ENCODE peak calls at places on chromosomes 1 and 21, in eight cellular contexts. One of them, this sample, is unnamed.

GRCh38 chr1:243483084-243483845 is 227.4 kb downstream of the SDCCAG8 start:
- DNase-seq in suprapubic skin: no peak
- DNase-seq in esophagus muscularis mucosa: no peak
- DNase-seq in transverse colon: no peak
- DNase-seq in K562: no peak
- DNase-seq in sigmoid colon: peak
- DNase-seq in SK-N-SH: peak
- DNase-seq in HepG2: no peak
- DNase-seq in this sample: no peak

GRCh38 chr1:8468751-8469150 is 150.8 kb downstream of the SLC45A1 start:
- DNase-seq in HepG2: peak
- DNase-seq in K562: no peak
- DNase-seq in SK-N-SH: no peak
- DNase-seq in transverse colon: no peak
- DNase-seq in suprapubic skin: no peak
- DNase-seq in sigmoid colon: no peak
- DNase-seq in esophagus muscularis mucosa: no peak
- DNase-seq in this sample: no peak

GRCh38 chr1:76124196-76124595 is 49.6 kb downstream of the ST6GALNAC3 start:
- DNase-seq in transverse colon: no peak
- DNase-seq in esophagus muscularis mucosa: no peak
- DNase-seq in SK-N-SH: no peak
- DNase-seq in K562: no peak
- DNase-seq in HepG2: no peak
- DNase-seq in sigmoid colon: no peak
- DNase-seq in suprapubic skin: no peak
- DNase-seq in this sample: no peak

GRCh38 chr1:184283999-184284398 is 102.8 kb upstream of the C1orf21 start:
- DNase-seq in suprapubic skin: no peak
- DNase-seq in K562: no peak
- DNase-seq in sigmoid colon: peak
- DNase-seq in SK-N-SH: no peak
- DNase-seq in transverse colon: peak
- DNase-seq in esophagus muscularis mucosa: no peak
- DNase-seq in HepG2: no peak
- DNase-seq in this sample: no peak

GRCh38 chr1:226676381-226676780 is 62.7 kb downstream of the ITPKB start:
- DNase-seq in sigmoid colon: peak
- DNase-seq in suprapubic skin: no peak
- DNase-seq in SK-N-SH: no peak
- DNase-seq in transverse colon: no peak
- DNase-seq in esophagus muscularis mucosa: no peak
- DNase-seq in HepG2: no peak
- DNase-seq in K562: no peak
- DNase-seq in this sample: no peak

GRCh38 chr1:56426587-56426986 is 152.8 kb downstream of the PLPP3 start:
- DNase-seq in transverse colon: no peak
- DNase-seq in K562: no peak
- DNase-seq in HepG2: no peak
- DNase-seq in suprapubic skin: no peak
- DNase-seq in SK-N-SH: no peak
- DNase-seq in esophagus muscularis mucosa: no peak
- DNase-seq in sigmoid colon: no peak
- DNase-seq in this sample: no peak

GRCh38 chr21:28788030-28788429 is 204.6 kb downstream of the LTN1 start:
- DNase-seq in sigmoid colon: no peak
- DNase-seq in SK-N-SH: no peak
- DNase-seq in K562: no peak
- DNase-seq in esophagus muscularis mucosa: no peak
- DNase-seq in HepG2: no peak
- DNase-seq in suprapubic skin: no peak
- DNase-seq in transverse colon: no peak
- DNase-seq in this sample: no peak

GRCh38 chr1:65068202-65069011 is 79.6 kb upstream of the AK4 start:
- DNase-seq in esophagus muscularis mucosa: no peak
- DNase-seq in transverse colon: peak
- DNase-seq in suprapubic skin: no peak
- DNase-seq in SK-N-SH: peak
- DNase-seq in HepG2: no peak
- DNase-seq in K562: peak
- DNase-seq in sigmoid colon: no peak
- DNase-seq in this sample: no peak

GRCh38 chr1:40312238-40313205 is 4.6 kb downstream of the COL9A2 start:
- DNase-seq in K562: no peak
- DNase-seq in esophagus muscularis mucosa: no peak
- DNase-seq in suprapubic skin: peak
- DNase-seq in SK-N-SH: no peak
- DNase-seq in sigmoid colon: no peak
- DNase-seq in HepG2: peak
- DNase-seq in transverse colon: peak
- DNase-seq in this sample: peak

GRCh38 chr1:8664887-8665286 is 152.6 kb downstream of the RERE start:
- DNase-seq in esophagus muscularis mucosa: no peak
- DNase-seq in sigmoid colon: no peak
- DNase-seq in transverse colon: no peak
- DNase-seq in HepG2: no peak
- DNase-seq in K562: no peak
- DNase-seq in suprapubic skin: no peak
- DNase-seq in SK-N-SH: no peak
- DNase-seq in this sample: no peak

GRCh38 chr1:74587888-74588287 is 75.5 kb upstream of the LRRC53 start:
- DNase-seq in K562: no peak
- DNase-seq in SK-N-SH: no peak
- DNase-seq in suprapubic skin: no peak
- DNase-seq in esophagus muscularis mucosa: no peak
- DNase-seq in transverse colon: no peak
- DNase-seq in HepG2: no peak
- DNase-seq in sigmoid colon: no peak
- DNase-seq in this sample: no peak

GRCh38 chr1:22846453-22846852 is 126.2 kb downstream of the LACTBL1 start:
- DNase-seq in suprapubic skin: no peak
- DNase-seq in esophagus muscularis mucosa: no peak
- DNase-seq in SK-N-SH: no peak
- DNase-seq in HepG2: no peak
- DNase-seq in sigmoid colon: no peak
- DNase-seq in transverse colon: no peak
- DNase-seq in K562: no peak
- DNase-seq in this sample: no peak

GRCh38 chr1:165053273-165053835 is 303.2 kb downstream of the LMX1A start:
- DNase-seq in sigmoid colon: no peak
- DNase-seq in esophagus muscularis mucosa: no peak
- DNase-seq in transverse colon: no peak
- DNase-seq in K562: no peak
- DNase-seq in SK-N-SH: no peak
- DNase-seq in suprapubic skin: no peak
- DNase-seq in HepG2: no peak
- DNase-seq in this sample: no peak

GRCh38 chr1:47672622-47673021 is 234.8 kb downstream of the FOXD2 start:
- DNase-seq in esophagus muscularis mucosa: no peak
- DNase-seq in sigmoid colon: no peak
- DNase-seq in K562: no peak
- DNase-seq in transverse colon: no peak
- DNase-seq in HepG2: no peak
- DNase-seq in SK-N-SH: no peak
- DNase-seq in suprapubic skin: no peak
- DNase-seq in this sample: no peak
- H3K4me3 ChIP-seq in esophagus muscularis mucosa: no peak
- H3K4me3 ChIP-seq in sigmoid colon: no peak
- H3K4me3 ChIP-seq in K562: no peak
- H3K4me3 ChIP-seq in transverse colon: no peak
- H3K4me3 ChIP-seq in HepG2: no peak
- H3K4me3 ChIP-seq in SK-N-SH: no peak
- H3K4me3 ChIP-seq in suprapubic skin: no peak
- H3K4me3 ChIP-seq in this sample: no peak

GRCh38 chr1:152505083-152505482 is 5.5 kb upstream of the LCE5A start:
- DNase-seq in sigmoid colon: no peak
- DNase-seq in SK-N-SH: no peak
- DNase-seq in transverse colon: no peak
- DNase-seq in HepG2: no peak
- DNase-seq in K562: no peak
- DNase-seq in suprapubic skin: no peak
- DNase-seq in esophagus muscularis mucosa: peak
- DNase-seq in this sample: no peak

GRCh38 chr1:152497273-152497672 is 13.3 kb upstream of the LCE5A start:
- DNase-seq in esophagus muscularis mucosa: no peak
- DNase-seq in K562: peak
- DNase-seq in HepG2: peak
- DNase-seq in sigmoid colon: no peak
- DNase-seq in SK-N-SH: no peak
- DNase-seq in transverse colon: no peak
- DNase-seq in suprapubic skin: no peak
- DNase-seq in this sample: no peak

GRCh38 chr1:152502496-152503180 is 8.0 kb upstream of the LCE5A start:
- DNase-seq in suprapubic skin: no peak
- DNase-seq in sigmoid colon: no peak
- DNase-seq in SK-N-SH: no peak
- DNase-seq in transverse colon: no peak
- DNase-seq in esophagus muscularis mucosa: peak
- DNase-seq in HepG2: no peak
- DNase-seq in K562: no peak
- DNase-seq in this sample: no peak

GRCh38 chr1:152506899-152507498 is 3.6 kb upstream of the LCE5A start:
- DNase-seq in suprapubic skin: no peak
- DNase-seq in SK-N-SH: no peak
- DNase-seq in sigmoid colon: no peak
- DNase-seq in esophagus muscularis mucosa: peak
- DNase-seq in transverse colon: no peak
- DNase-seq in HepG2: no peak
- DNase-seq in K562: no peak
- DNase-seq in this sample: no peak

DNA sequence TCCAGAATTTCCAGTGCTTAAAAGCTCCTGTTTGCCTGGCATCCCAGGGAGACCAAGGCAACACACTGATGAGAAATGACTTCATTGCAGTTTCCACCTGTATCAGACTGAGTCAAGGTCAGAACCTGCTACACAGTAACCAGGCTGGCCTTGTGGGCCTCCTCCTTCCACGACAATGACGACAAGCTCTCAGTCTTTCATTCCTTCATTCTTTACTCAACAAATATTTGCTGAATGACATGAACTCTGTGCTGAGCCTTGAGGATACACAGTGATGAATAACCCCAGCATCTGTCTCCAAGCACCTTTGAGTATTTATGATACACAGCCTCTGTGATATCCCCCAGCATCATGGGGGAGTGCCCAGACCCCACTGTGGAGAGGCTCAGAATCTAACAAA is 8.9 kb upstream of the LCE5A start:
- DNase-seq in sigmoid colon: no peak
- DNase-seq in esophagus muscularis mucosa: no peak
- DNase-seq in SK-N-SH: no peak
- DNase-seq in HepG2: peak
- DNase-seq in transverse colon: no peak
- DNase-seq in suprapubic skin: no peak
- DNase-seq in K562: no peak
- DNase-seq in this sample: no peak
- TF ChIP-seq EP300 in sigmoid colon: no peak
- TF ChIP-seq EP300 in esophagus muscularis mucosa: no peak
- TF ChIP-seq EP300 in SK-N-SH: no peak
- TF ChIP-seq EP300 in HepG2: no peak
- TF ChIP-seq EP300 in transverse colon: no peak
- TF ChIP-seq EP300 in suprapubic skin: no peak
- TF ChIP-seq EP300 in K562: no peak
- TF ChIP-seq EP300 in this sample: no peak

GRCh38 chr1:1894354-1895049 is 3.6 kb upstream of the GNB1 start:
- DNase-seq in transverse colon: peak
- DNase-seq in sigmoid colon: peak
- DNase-seq in HepG2: no peak
- DNase-seq in suprapubic skin: no peak
- DNase-seq in SK-N-SH: no peak
- DNase-seq in esophagus muscularis mucosa: no peak
- DNase-seq in K562: no peak
- DNase-seq in this sample: peak

GRCh38 chr1:1893291-1893985 is 2.6 kb upstream of the GNB1 start:
- DNase-seq in HepG2: no peak
- DNase-seq in esophagus muscularis mucosa: no peak
- DNase-seq in sigmoid colon: no peak
- DNase-seq in suprapubic skin: no peak
- DNase-seq in K562: no peak
- DNase-seq in SK-N-SH: no peak
- DNase-seq in transverse colon: no peak
- DNase-seq in this sample: no peak

GRCh38 chr1:1893997-1894353 is 3.1 kb upstream of the GNB1 start:
- DNase-seq in K562: no peak
- DNase-seq in SK-N-SH: no peak
- DNase-seq in esophagus muscularis mucosa: no peak
- DNase-seq in transverse colon: no peak
- DNase-seq in HepG2: no peak
- DNase-seq in suprapubic skin: no peak
- DNase-seq in sigmoid colon: no peak
- DNase-seq in this sample: no peak

GRCh38 chr1:1895050-1895398 is 4.1 kb upstream of the GNB1 start:
- DNase-seq in SK-N-SH: no peak
- DNase-seq in transverse colon: no peak
- DNase-seq in HepG2: no peak
- DNase-seq in K562: no peak
- DNase-seq in esophagus muscularis mucosa: no peak
- DNase-seq in suprapubic skin: no peak
- DNase-seq in sigmoid colon: no peak
- DNase-seq in this sample: no peak

DNA sequence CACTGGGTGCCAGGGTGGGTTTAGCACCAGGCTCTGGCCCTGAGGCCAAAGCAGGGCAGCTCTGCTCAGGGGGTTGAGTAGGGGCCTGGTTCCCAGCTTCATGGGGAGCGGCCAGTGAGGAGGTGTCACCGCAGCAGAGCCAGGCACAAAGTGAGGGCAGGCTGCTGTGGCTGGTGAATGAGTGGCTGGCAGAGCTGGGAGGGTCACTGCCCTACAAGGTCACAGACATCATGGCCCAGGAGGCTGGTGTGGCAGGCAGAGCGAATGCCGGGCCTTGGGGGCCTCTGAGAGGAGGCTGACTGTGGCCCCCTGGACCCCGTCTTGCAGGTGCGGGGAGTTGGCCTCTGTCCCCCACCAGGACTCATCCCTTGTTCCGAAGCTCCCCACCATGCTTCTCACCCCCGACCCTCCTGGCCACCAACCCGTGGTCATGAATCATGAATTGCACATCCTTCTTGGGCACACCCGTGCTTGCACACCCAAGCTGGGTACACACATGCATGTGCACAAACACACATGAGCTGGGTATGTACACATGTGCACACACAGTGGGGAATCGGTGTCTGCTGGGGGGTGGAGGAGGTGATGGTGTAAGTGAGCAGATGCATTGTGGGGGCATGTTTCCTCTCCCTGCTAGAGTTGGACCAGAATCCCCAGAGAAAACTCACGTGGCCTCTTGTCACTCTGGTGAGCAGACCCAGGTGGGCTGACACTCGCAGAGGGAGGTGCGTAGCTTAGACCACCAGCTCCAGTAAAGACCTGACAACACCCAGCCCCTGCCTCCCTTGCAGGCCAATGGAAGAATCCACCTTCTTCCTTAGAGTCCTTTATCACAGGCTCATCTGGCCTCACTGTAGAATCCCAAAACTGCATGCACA is 4.8 kb upstream of the GNB1 start:
- DNase-seq in HepG2: no peak
- DNase-seq in SK-N-SH: no peak
- DNase-seq in K562: no peak
- DNase-seq in esophagus muscularis mucosa: no peak
- DNase-seq in sigmoid colon: no peak
- DNase-seq in transverse colon: no peak
- DNase-seq in suprapubic skin: no peak
- DNase-seq in this sample: no peak
- TF ChIP-seq POLR2AphosphoS5 in HepG2: no peak
- TF ChIP-seq POLR2AphosphoS5 in SK-N-SH: no peak
- TF ChIP-seq POLR2AphosphoS5 in K562: no peak
- TF ChIP-seq POLR2AphosphoS5 in esophagus muscularis mucosa: no peak
- TF ChIP-seq POLR2AphosphoS5 in sigmoid colon: no peak
- TF ChIP-seq POLR2AphosphoS5 in transverse colon: no peak
- TF ChIP-seq POLR2AphosphoS5 in suprapubic skin: no peak
- TF ChIP-seq POLR2AphosphoS5 in this sample: no peak

GRCh38 chr1:21342961-21343838 is 52.9 kb upstream of the ECE1 start:
- DNase-seq in K562: no peak
- DNase-seq in sigmoid colon: peak
- DNase-seq in suprapubic skin: no peak
- DNase-seq in transverse colon: peak
- DNase-seq in esophagus muscularis mucosa: no peak
- DNase-seq in SK-N-SH: no peak
- DNase-seq in HepG2: no peak
- DNase-seq in this sample: no peak
- H3K4me3 ChIP-seq in K562: no peak
- H3K4me3 ChIP-seq in sigmoid colon: peak
- H3K4me3 ChIP-seq in suprapubic skin: peak
- H3K4me3 ChIP-seq in transverse colon: peak
- H3K4me3 ChIP-seq in esophagus muscularis mucosa: peak
- H3K4me3 ChIP-seq in SK-N-SH: no peak
- H3K4me3 ChIP-seq in HepG2: peak
- H3K4me3 ChIP-seq in this sample: peak